ENCODE peak calls at places on chromosomes 1 and 21, in ten cellular contexts. B is smooth muscle cell of the brain vasculature; U is BJ; J is LoVo; W is iPS DF 19.7; E is RKO; V is NCI-H1092; X is type B pancreatic cell; K is Caki2; F is stimulated activated CD8-positive, alpha-beta memory T cell treated with anti-CD3 and anti-CD28 coated beads, Interleukin-4, amount 100 ng/mL, for 24 hours. Z is an unnamed sample.

GRCh38 chr1:22325531-22326371 is 125.9 kb upstream of the ZBTB40 start:
- DNase-seq in B (no peak), U (no peak), J (no peak), W (no peak), E (no peak), V (no peak), X (peak), K (no peak), F (no peak), Z (no peak)

GRCh38 chr1:99748419-99748818 is 18.0 kb downstream of the FRRS1 start:
- DNase-seq in B (no peak), U (no peak), J (peak), W (no peak), E (peak), V (no peak), X (no peak), K (no peak), F (no peak), Z (no peak)

GRCh38 chr1:47569681-47570470 is 132.0 kb downstream of the FOXD2 start:
- DNase-seq in B (peak), U (peak), J (peak), W (no peak), E (peak), V (no peak), X (no peak), K (peak), F (no peak), Z (no peak)

GRCh38 chr1:183583466-183583865 is 6.8 kb downstream of the NCF2 start:
- DNase-seq in B (no peak), U (no peak), J (no peak), W (no peak), E (no peak), V (no peak), X (no peak), K (no peak), F (no peak), Z (no peak)

GRCh38 chr21:44436958-44437357 is 18.4 kb upstream of the LRRC3 start:
- DNase-seq in B (no peak), U (no peak), J (no peak), W (no peak), E (no peak), V (no peak), X (no peak), K (no peak), F (no peak), Z (no peak)

GRCh38 chr1:95641386-95641785 is 407.4 kb downstream of the RWDD3 start:
- DNase-seq in B (no peak), U (no peak), J (no peak), W (no peak), E (no peak), V (no peak), X (no peak), K (no peak), F (no peak), Z (no peak)

GRCh38 chr1:213947200-213947775 is 40.5 kb upstream of the PROX1 start:
- DNase-seq in B (no peak), U (no peak), J (peak), W (no peak), E (no peak), V (no peak), X (no peak), K (no peak), F (no peak), Z (no peak)

GRCh38 chr1:169595764-169596711 is 9.8 kb upstream of the F5 start:
- DNase-seq in B (no peak), U (no peak), J (no peak), W (peak), E (peak), V (no peak), X (no peak), K (peak), F (no peak), Z (no peak)

GRCh38 chr21:43873673-43874072 is 8.7 kb downstream of the AGPAT3 start:
- DNase-seq in B (no peak), U (no peak), J (no peak), W (no peak), E (no peak), V (no peak), X (no peak), K (no peak), F (no peak), Z (no peak)

GRCh38 chr21:42839271-42840231 is 39.8 kb downstream of the WDR4 start:
- DNase-seq in B (no peak), U (no peak), J (no peak), W (no peak), E (no peak), V (no peak), X (peak), K (no peak), F (no peak), Z (no peak)

GRCh38 chr1:119766374-119766794 is 2.3 kb downstream of the HMGCS2 start:
- DNase-seq in B (no peak), U (no peak), J (no peak), W (no peak), E (no peak), V (no peak), X (no peak), K (no peak), F (no peak), Z (no peak)

GRCh38 chr1:199083680-199084079 is 444.8 kb downstream of the PTPRC start:
- DNase-seq in B (no peak), U (no peak), J (no peak), W (no peak), E (no peak), V (no peak), X (no peak), K (no peak), F (no peak), Z (no peak)

GRCh38 chr1:20185834-20186782 is at the start of the genes PLA2G2C and UBXN10:
- DNase-seq in B (no peak), U (no peak), J (no peak), W (no peak), E (no peak), V (peak), X (peak), K (no peak), F (peak), Z (no peak)

GRCh38 chr1:46041974-46042373 is 90.5 kb downstream of the PIK3R3 start:
- DNase-seq in B (no peak), U (no peak), J (no peak), W (no peak), E (no peak), V (no peak), X (no peak), K (no peak), F (no peak), Z (no peak)

GRCh38 chr1:209743145-209743482 is 12.7 kb upstream of the TRAF3IP3 start:
- DNase-seq in B (peak), U (no peak), J (no peak), W (no peak), E (no peak), V (peak), X (no peak), K (peak), F (no peak), Z (no peak)

GRCh38 chr1:29672416-29672815 is 436.1 kb downstream of the PTPRU start:
- DNase-seq in B (no peak), U (no peak), J (no peak), W (no peak), E (no peak), V (no peak), X (no peak), K (no peak), F (no peak), Z (no peak)

GRCh38 chr1:224406216-224406615 is 28.4 kb downstream of the WDR26 start:
- DNase-seq in B (no peak), U (no peak), J (no peak), W (no peak), E (no peak), V (no peak), X (no peak), K (no peak), F (no peak), Z (no peak)

GRCh38 chr1:36920801-36921405 is 113.4 kb downstream of the GRIK3 start:
- DNase-seq in B (no peak), U (no peak), J (no peak), W (no peak), E (no peak), V (no peak), X (peak), K (no peak), F (no peak), Z (no peak)

GRCh38 chr21:25953196-25953595 is 217.4 kb downstream of the APP start:
- DNase-seq in B (no peak), U (no peak), J (no peak), W (no peak), E (no peak), V (no peak), X (no peak), K (no peak), F (no peak), Z (no peak)

GRCh38 chr1:96579639-96580038 is 141.9 kb upstream of the PTBP2 start:
- DNase-seq in B (no peak), U (no peak), J (no peak), W (no peak), E (peak), V (no peak), X (no peak), K (no peak), F (no peak), Z (no peak)

GRCh38 chr1:117077267-117077666 is 17.1 kb downstream of the TTF2 start:
- DNase-seq in B (no peak), U (no peak), J (peak), W (no peak), E (peak), V (no peak), X (no peak), K (peak), F (peak), Z (no peak)

GRCh38 chr21:14054682-14055081 is 156.1 kb downstream of the LIPI start:
- DNase-seq in B (no peak), U (no peak), J (no peak), W (no peak), E (no peak), V (no peak), X (no peak), K (no peak), F (no peak), Z (no peak)

GRCh38 chr1:97013904-97014303 is 292.3 kb downstream of the PTBP2 start:
- DNase-seq in B (peak), U (no peak), J (no peak), W (no peak), E (no peak), V (no peak), X (no peak), K (no peak), F (no peak), Z (no peak)

GRCh38 chr1:184748767-184749166 is 5.9 kb downstream of the EDEM3 start:
- DNase-seq in B (no peak), U (no peak), J (no peak), W (no peak), E (no peak), V (no peak), X (no peak), K (no peak), F (no peak), Z (no peak)

GRCh38 chr21:15062566-15062965 is 2.2 kb downstream of the NRIP1 start:
- DNase-seq in B (no peak), U (no peak), J (no peak), W (no peak), E (peak), V (no peak), X (no peak), K (peak), F (no peak), Z (no peak)

GRCh38 chr21:31162079-31162699 is 123.9 kb upstream of the KRTAP19-8 start:
- DNase-seq in B (no peak), U (no peak), J (no peak), W (no peak), E (no peak), V (no peak), X (no peak), K (no peak), F (no peak), Z (no peak)

GRCh38 chr1:158509471-158510161 is 37.6 kb downstream of the OR10R2 start:
- DNase-seq in B (no peak), U (no peak), J (no peak), W (no peak), E (no peak), V (no peak), X (no peak), K (no peak), F (no peak), Z (no peak)

GRCh38 chr1:2415801-2416208 is 3.4 kb upstream of the PEX10 start:
- DNase-seq in B (no peak), U (no peak), J (no peak), W (no peak), E (no peak), V (no peak), X (no peak), K (no peak), F (no peak), Z (no peak)

GRCh38 chr1:218384576-218384975 is 39.4 kb downstream of the TGFB2 start:
- DNase-seq in B (no peak), U (no peak), J (no peak), W (no peak), E (peak), V (no peak), X (no peak), K (peak), F (no peak), Z (no peak)

GRCh38 chr1:157226739-157227138 is 88.5 kb upstream of the ETV3 start:
- DNase-seq in B (no peak), U (no peak), J (no peak), W (no peak), E (no peak), V (no peak), X (no peak), K (no peak), F (no peak), Z (no peak)

GRCh38 chr1:61951731-61952585 is 209.7 kb downstream of the PATJ start:
- DNase-seq in B (no peak), U (no peak), J (no peak), W (no peak), E (no peak), V (no peak), X (no peak), K (peak), F (no peak), Z (no peak)

GRCh38 chr1:172761581-172762025 is 102.7 kb downstream of the FASLG start:
- DNase-seq in B (no peak), U (no peak), J (no peak), W (no peak), E (no peak), V (no peak), X (no peak), K (no peak), F (no peak), Z (no peak)

GRCh38 chr1:8661185-8662110 is 156.0 kb downstream of the RERE start:
- DNase-seq in B (peak), U (peak), J (peak), W (no peak), E (peak), V (no peak), X (no peak), K (peak), F (no peak), Z (no peak)

GRCh38 chr1:12617511-12617900 is 504 bp downstream of the DHRS3 start:
- DNase-seq in B (no peak), U (no peak), J (peak), W (no peak), E (no peak), V (no peak), X (no peak), K (no peak), F (no peak), Z (no peak)

GRCh38 chr1:33634806-33635205 is 162.4 kb downstream of the ZSCAN20 start:
- DNase-seq in B (no peak), U (no peak), J (peak), W (no peak), E (peak), V (no peak), X (no peak), K (peak), F (no peak), Z (no peak)